ENCODE peak calls at places on chromosomes 1 and 21, in ten cellular contexts. V is A172; N is activated CD4-positive, alpha-beta T cell treated with anti-CD3 and anti-CD28 coated beads for 24 hours; C is stimulated activated CD4-positive, alpha-beta T cell treated with anti-CD3 and anti-CD28 coated beads, Interleukin-1b, Interleukin-23, amount 100 ng/mL, for 1 hour; B is mesendoderm; X is HFF-Myc; F is body of pancreas; W is ELR; Z is left cardiac atrium; A is amniotic stem cell. R is an unnamed sample.

GRCh38 chr1:58402444-58402843 is 144.1 kb downstream of the OMA1 start:
- DNase-seq in N (no peak), C (no peak), W (peak; percentile 37), F (no peak), Z (no peak), V (no peak), B (no peak), X (no peak), A (no peak), R (no peak)

GRCh38 chr1:156623946-156624813 is 5.0 kb downstream of the HAPLN2 start:
- DNase-seq in Z (peak; percentile 64), A (no peak), N (no peak), V (no peak), X (no peak), W (peak; percentile 71), F (peak; percentile 53), C (no peak), B (peak; percentile 91), R (no peak)

GRCh38 chr1:153532161-153532560 is 3.6 kb downstream of the S100A6 start:
- DNase-seq in A (no peak), C (no peak), N (no peak), X (no peak), F (no peak), Z (no peak), B (no peak), V (no peak), W (peak; percentile 38), R (no peak)

GRCh38 chr1:61157420-61157987 is 75.1 kb downstream of the NFIA start:
- DNase-seq in A (peak; percentile 45), X (peak; percentile 58), C (no peak), F (no peak), V (peak; percentile 5), N (no peak), Z (no peak), W (peak; percentile 8), B (no peak), R (no peak)

GRCh38 chr1:85621430-85621829 is 40.9 kb downstream of the CCN1 start:
- DNase-seq in B (no peak), A (no peak), X (no peak), Z (no peak), F (no peak), N (no peak), C (no peak), V (no peak), W (no peak), R (no peak)

GRCh38 chr1:101239095-101240040 is 2.5 kb downstream of the S1PR1 start:
- DNase-seq in B (no peak), V (no peak), X (no peak), W (no peak), Z (peak; percentile 35), N (no peak), C (peak; percentile 27), F (no peak), A (no peak), R (no peak)

GRCh38 chr1:54159733-54160316 is 7.0 kb upstream of the CDCP2 start:
- DNase-seq in V (no peak), W (no peak), B (no peak), A (no peak), C (no peak), X (no peak), F (no peak), Z (no peak), N (no peak), R (no peak)

GRCh38 chr21:35843911-35844667 is 216.2 kb downstream of the SETD4 start:
- DNase-seq in V (no peak), W (no peak), B (no peak), C (no peak), Z (peak; percentile 24), F (no peak), A (no peak), X (no peak), N (no peak), R (no peak)

GRCh38 chr1:170533331-170533730 is 1.4 kb downstream of the GORAB start:
- DNase-seq in C (no peak), F (no peak), N (no peak), Z (no peak), A (no peak), B (no peak), X (no peak), W (peak; percentile 68), V (peak; percentile 31), R (no peak)

GRCh38 chr1:77048615-77049005 is 170.6 kb downstream of the PIGK start:
- DNase-seq in W (no peak), Z (no peak), N (no peak), X (no peak), A (no peak), F (no peak), B (no peak), C (no peak), V (no peak), R (no peak)

GRCh38 chr1:229296541-229296941 is 25.6 kb downstream of the RAB4A start:
- DNase-seq in X (no peak), F (no peak), C (no peak), N (no peak), W (peak; percentile 67), B (peak; percentile 54), Z (peak; percentile 43), V (peak; percentile 53), A (no peak), R (no peak)

GRCh38 chr21:16695074-16695473 is 817.8 kb upstream of the CXADR start:
- DNase-seq in X (no peak), A (no peak), W (no peak), Z (no peak), B (no peak), V (no peak), C (no peak), N (no peak), F (no peak), R (no peak)

GRCh38 chr1:228691926-228692325 is 43.4 kb upstream of the RHOU start:
- DNase-seq in W (peak; percentile 59), F (peak; percentile 56), B (peak; percentile 69), X (peak; percentile 24), A (no peak), N (no peak), V (peak; percentile 67), Z (no peak), C (no peak), R (no peak)

GRCh38 chr1:67347688-67348472 is 40.2 kb downstream of the IL12RB2 start:
- DNase-seq in C (no peak), V (peak; percentile 55), X (no peak), B (peak; percentile 80), A (peak; percentile 45), W (peak; percentile 76), Z (peak; percentile 26), N (no peak), F (peak; percentile 49), R (no peak)

GRCh38 chr1:22662318-22662717 is 9.3 kb downstream of the C1QB start:
- DNase-seq in N (no peak), Z (no peak), X (no peak), C (no peak), W (peak; percentile 33), F (no peak), B (peak; percentile 81), V (peak; percentile 39), A (no peak), R (no peak)

GRCh38 chr1:234276389-234276788 is 96.9 kb upstream of the COA6 start:
- DNase-seq in N (no peak), W (no peak), C (no peak), B (no peak), V (no peak), F (peak; percentile 12), X (no peak), A (no peak), Z (no peak), R (no peak)

GRCh38 chr1:5572794-5573193 is 419.4 kb downstream of the NPHP4 start:
- DNase-seq in X (no peak), F (no peak), N (no peak), C (no peak), V (no peak), A (no peak), B (no peak), W (no peak), Z (no peak), R (no peak)

GRCh38 chr1:167837334-167837733 is 76.6 kb downstream of the ADCY10 start:
- DNase-seq in Z (no peak), W (no peak), B (no peak), C (no peak), N (no peak), F (no peak), A (no peak), X (no peak), V (no peak), R (no peak)

GRCh38 chr1:29323636-29324035 is 87.3 kb downstream of the PTPRU start:
- DNase-seq in F (no peak), N (no peak), X (no peak), B (no peak), A (no peak), W (no peak), C (no peak), V (no peak), Z (no peak), R (no peak)

GRCh38 chr21:42846221-42846620 is 33.1 kb downstream of the WDR4 start:
- DNase-seq in N (no peak), C (no peak), F (no peak), X (no peak), W (no peak), A (no peak), B (no peak), Z (no peak), V (no peak), R (no peak)

GRCh38 chr1:53800621-53801020 is 37.5 kb downstream of the NDC1 start:
- DNase-seq in X (no peak), F (no peak), B (no peak), Z (no peak), N (no peak), V (no peak), C (no peak), W (no peak), A (no peak), R (no peak)

GRCh38 chr21:42942244-42942643 is 16.8 kb upstream of the ERVH48-1 start:
- DNase-seq in F (no peak), B (no peak), X (no peak), Z (no peak), V (no peak), C (no peak), W (no peak), N (no peak), A (no peak), R (no peak)

GRCh38 chr1:15948600-15949452 is 27.1 kb downstream of the ZBTB17 start:
- DNase-seq in C (no peak), V (peak; percentile 85), X (peak; percentile 74), F (peak; percentile 54), B (peak; percentile 58), A (peak; percentile 86), N (no peak), Z (peak; percentile 90), W (peak; percentile 95), R (no peak)

GRCh38 chr1:81869286-81869685 is 68.6 kb downstream of the ADGRL2 start:
- DNase-seq in C (no peak), W (no peak), A (no peak), X (no peak), B (no peak), N (no peak), F (no peak), V (no peak), Z (no peak), R (no peak)

GRCh38 chr1:228401782-228402637 is 4.6 kb downstream of the TRIM11 start:
- DNase-seq in X (no peak), N (no peak), F (no peak), C (no peak), W (no peak), A (no peak), B (no peak), V (no peak), Z (no peak), R (no peak)

GRCh38 chr1:3577711-3578432 is 33.4 kb downstream of the MEGF6 start:
- DNase-seq in Z (no peak), W (no peak), F (no peak), V (no peak), C (no peak), B (no peak), A (no peak), X (no peak), N (no peak), R (no peak)

GRCh38 chr1:7617826-7618225 is 153.3 kb upstream of the VAMP3 start:
- DNase-seq in A (no peak), C (no peak), V (no peak), X (no peak), N (no peak), B (no peak), Z (no peak), F (no peak), W (no peak), R (no peak)

GRCh38 chr1:165224504-165224903 is 132.0 kb downstream of the LMX1A start:
- DNase-seq in F (no peak), C (no peak), Z (no peak), B (no peak), X (no peak), A (no peak), V (no peak), W (no peak), N (no peak), R (no peak)

R was measured in GM12878.